ENCODE peak calls at places on chromosome 1, in ten cellular contexts. One of them, this sample, is unnamed.

GRCh38 chr1:45979074-45979777 is 153.2 kb downstream of the PIK3R3 start:
- DNase-seq in psoas muscle: no peak
- DNase-seq in HuH-7: no peak
- DNase-seq in COLO829: no peak
- DNase-seq in fibroblast of lung: peak
- DNase-seq in uterus: no peak
- DNase-seq in activated CD4-positive, alpha-beta T cell treated with anti-CD3 and anti-CD28 coated beads for 36 hours: no peak
- DNase-seq in cardiac muscle cell: no peak
- DNase-seq in nucleus accumbens: no peak
- DNase-seq in cardiac fibroblast: no peak
- DNase-seq in this sample: no peak

GRCh38 chr1:229759037-229759435 is 133.0 kb downstream of the URB2 start:
- DNase-seq in psoas muscle: no peak
- DNase-seq in HuH-7: no peak
- DNase-seq in COLO829: no peak
- DNase-seq in fibroblast of lung: peak
- DNase-seq in uterus: no peak
- DNase-seq in activated CD4-positive, alpha-beta T cell treated with anti-CD3 and anti-CD28 coated beads for 36 hours: no peak
- DNase-seq in cardiac muscle cell: peak
- DNase-seq in nucleus accumbens: no peak
- DNase-seq in cardiac fibroblast: no peak
- DNase-seq in this sample: no peak

GRCh38 chr1:30471307-30471706 is 252.1 kb downstream of the MATN1 start:
- DNase-seq in psoas muscle: no peak
- DNase-seq in HuH-7: no peak
- DNase-seq in COLO829: no peak
- DNase-seq in fibroblast of lung: no peak
- DNase-seq in uterus: no peak
- DNase-seq in activated CD4-positive, alpha-beta T cell treated with anti-CD3 and anti-CD28 coated beads for 36 hours: peak
- DNase-seq in cardiac muscle cell: no peak
- DNase-seq in nucleus accumbens: no peak
- DNase-seq in cardiac fibroblast: no peak
- DNase-seq in this sample: no peak

GRCh38 chr1:180215856-180216625 is 14.0 kb upstream of the LHX4 start:
- DNase-seq in psoas muscle: no peak
- DNase-seq in HuH-7: no peak
- DNase-seq in COLO829: no peak
- DNase-seq in fibroblast of lung: no peak
- DNase-seq in uterus: no peak
- DNase-seq in activated CD4-positive, alpha-beta T cell treated with anti-CD3 and anti-CD28 coated beads for 36 hours: no peak
- DNase-seq in cardiac muscle cell: no peak
- DNase-seq in nucleus accumbens: no peak
- DNase-seq in cardiac fibroblast: no peak
- DNase-seq in this sample: no peak

GRCh38 chr1:32817815-32818786 is 648 bp downstream of the S100PBP start:
- DNase-seq in psoas muscle: peak
- DNase-seq in HuH-7: peak
- DNase-seq in COLO829: peak
- DNase-seq in fibroblast of lung: peak
- DNase-seq in uterus: peak
- DNase-seq in activated CD4-positive, alpha-beta T cell treated with anti-CD3 and anti-CD28 coated beads for 36 hours: peak
- DNase-seq in cardiac muscle cell: peak
- DNase-seq in nucleus accumbens: peak
- DNase-seq in cardiac fibroblast: peak
- DNase-seq in this sample: peak

GRCh38 chr1:15186846-15187151 is 33.3 kb downstream of the TMEM51 start:
- DNase-seq in psoas muscle: no peak
- DNase-seq in HuH-7: no peak
- DNase-seq in COLO829: no peak
- DNase-seq in fibroblast of lung: no peak
- DNase-seq in uterus: no peak
- DNase-seq in activated CD4-positive, alpha-beta T cell treated with anti-CD3 and anti-CD28 coated beads for 36 hours: no peak
- DNase-seq in cardiac muscle cell: no peak
- DNase-seq in nucleus accumbens: no peak
- DNase-seq in cardiac fibroblast: no peak
- DNase-seq in this sample: no peak

GRCh38 chr1:155209373-155209721 is 852 bp downstream of the MTX1 start:
- DNase-seq in psoas muscle: no peak
- DNase-seq in HuH-7: no peak
- DNase-seq in COLO829: no peak
- DNase-seq in fibroblast of lung: no peak
- DNase-seq in uterus: no peak
- DNase-seq in activated CD4-positive, alpha-beta T cell treated with anti-CD3 and anti-CD28 coated beads for 36 hours: no peak
- DNase-seq in cardiac muscle cell: no peak
- DNase-seq in nucleus accumbens: no peak
- DNase-seq in cardiac fibroblast: no peak
- DNase-seq in this sample: no peak

GRCh38 chr1:6438047-6438525 is 13.5 kb downstream of the ESPN start:
- DNase-seq in psoas muscle: peak
- DNase-seq in HuH-7: peak
- DNase-seq in COLO829: peak
- DNase-seq in fibroblast of lung: peak
- DNase-seq in uterus: peak
- DNase-seq in activated CD4-positive, alpha-beta T cell treated with anti-CD3 and anti-CD28 coated beads for 36 hours: peak
- DNase-seq in cardiac muscle cell: peak
- DNase-seq in nucleus accumbens: peak
- DNase-seq in cardiac fibroblast: peak
- DNase-seq in this sample: peak

GRCh38 chr1:225963735-225964530 is 22.9 kb upstream of the LEFTY2 start:
- DNase-seq in psoas muscle: no peak
- DNase-seq in HuH-7: no peak
- DNase-seq in COLO829: no peak
- DNase-seq in fibroblast of lung: no peak
- DNase-seq in uterus: peak
- DNase-seq in activated CD4-positive, alpha-beta T cell treated with anti-CD3 and anti-CD28 coated beads for 36 hours: no peak
- DNase-seq in cardiac muscle cell: no peak
- DNase-seq in nucleus accumbens: no peak
- DNase-seq in cardiac fibroblast: no peak
- DNase-seq in this sample: no peak